ENCODE peak calls at places on chromosomes 5 and 9, in four cellular contexts. One of them, this sample, is unnamed.

GRCh38 chr5:123505633-123506032 is 6.3 kb upstream of the CSNK1G3 start:
- DNase-seq in lower leg skin: no peak
- DNase-seq in RWPE1: no peak
- DNase-seq in breast epithelium: no peak
- DNase-seq in this sample: no peak

GRCh38 chr5:34929720-34930526 is 564 bp downstream of the DNAJC21 start:
- DNase-seq in lower leg skin: peak
- DNase-seq in RWPE1: peak
- DNase-seq in breast epithelium: peak
- DNase-seq in this sample: peak

GRCh38 chr5:137891849-137892248 is 2.6 kb downstream of the PKD2L2 start:
- DNase-seq in RWPE1: no peak
- DNase-seq in lower leg skin: no peak
- DNase-seq in breast epithelium: no peak
- DNase-seq in this sample: no peak

GRCh38 chr9:86359480-86359879 is 5.3 kb upstream of the TUT7 start:
- DNase-seq in breast epithelium: no peak
- DNase-seq in RWPE1: no peak
- DNase-seq in lower leg skin: no peak
- DNase-seq in this sample: no peak

GRCh38 chr5:135571210-135571609 is 7.6 kb downstream of the CXCL14 start:
- DNase-seq in breast epithelium: peak
- DNase-seq in RWPE1: no peak
- DNase-seq in lower leg skin: no peak
- DNase-seq in this sample: no peak

GRCh38 chr9:126347911-126348760 is 21.5 kb downstream of the MVB12B start:
- DNase-seq in breast epithelium: peak
- DNase-seq in lower leg skin: peak
- DNase-seq in RWPE1: no peak
- DNase-seq in this sample: no peak

GRCh38 chr5:133267601-133268000 is 215.8 kb downstream of the HSPA4 start:
- DNase-seq in breast epithelium: no peak
- DNase-seq in lower leg skin: no peak
- DNase-seq in RWPE1: no peak
- DNase-seq in this sample: no peak

GRCh38 chr5:1008451-1009358 is at the start of gene NKD2:
- DNase-seq in breast epithelium: peak
- DNase-seq in RWPE1: peak
- DNase-seq in lower leg skin: peak
- DNase-seq in this sample: peak

GRCh38 chr5:93909356-93909755 is 168.0 kb upstream of the POU5F2 start:
- DNase-seq in RWPE1: no peak
- DNase-seq in lower leg skin: no peak
- DNase-seq in breast epithelium: no peak
- DNase-seq in this sample: no peak

GRCh38 chr5:155631116-155631515 is 617.6 kb downstream of the KIF4B start:
- DNase-seq in lower leg skin: no peak
- DNase-seq in breast epithelium: no peak
- DNase-seq in RWPE1: peak
- DNase-seq in this sample: no peak

GRCh38 chr5:127186657-127187056 is 103.9 kb upstream of the MEGF10 start:
- DNase-seq in RWPE1: peak
- DNase-seq in breast epithelium: no peak
- DNase-seq in lower leg skin: no peak
- DNase-seq in this sample: no peak

GRCh38 chr9:104269374-104269773 is 175.3 kb downstream of the SMC2 start:
- DNase-seq in breast epithelium: no peak
- DNase-seq in lower leg skin: no peak
- DNase-seq in RWPE1: no peak
- DNase-seq in this sample: no peak

GRCh38 chr9:36870960-36871359 is 163.1 kb downstream of the PAX5 start:
- DNase-seq in breast epithelium: no peak
- DNase-seq in RWPE1: no peak
- DNase-seq in lower leg skin: no peak
- DNase-seq in this sample: no peak

GRCh38 chr5:97986069-97986468 is 787.4 kb upstream of the RGMB start:
- DNase-seq in breast epithelium: no peak
- DNase-seq in lower leg skin: no peak
- DNase-seq in RWPE1: peak
- DNase-seq in this sample: no peak

GRCh38 chr5:5492087-5492933 is 69.8 kb downstream of the ICE1 start:
- DNase-seq in breast epithelium: no peak
- DNase-seq in RWPE1: peak
- DNase-seq in lower leg skin: no peak
- DNase-seq in this sample: no peak

GRCh38 chr9:81772144-81772543 is 82.8 kb upstream of the TLE1 start:
- DNase-seq in RWPE1: no peak
- DNase-seq in lower leg skin: no peak
- DNase-seq in breast epithelium: no peak
- DNase-seq in this sample: no peak

GRCh38 chr9:109010676-109011655 is 2.3 kb downstream of the CTNNAL1 start:
- DNase-seq in breast epithelium: no peak
- DNase-seq in RWPE1: peak
- DNase-seq in lower leg skin: no peak
- DNase-seq in this sample: no peak

GRCh38 chr9:35225677-35226076 is 63.9 kb downstream of the UNC13B start:
- DNase-seq in RWPE1: no peak
- DNase-seq in lower leg skin: no peak
- DNase-seq in breast epithelium: no peak
- DNase-seq in this sample: no peak

GRCh38 chr5:172920447-172920849 is 38.8 kb upstream of the RPL26L1 start:
- DNase-seq in RWPE1: peak
- DNase-seq in breast epithelium: no peak
- DNase-seq in lower leg skin: no peak
- DNase-seq in this sample: no peak

GRCh38 chr9:135726138-135726853 is 24.3 kb downstream of the KCNT1 start:
- DNase-seq in RWPE1: no peak
- DNase-seq in breast epithelium: no peak
- DNase-seq in lower leg skin: no peak
- DNase-seq in this sample: no peak
- TF ChIP-seq CTCF in RWPE1: no peak
- TF ChIP-seq CTCF in breast epithelium: no peak
- TF ChIP-seq CTCF in lower leg skin: no peak
- TF ChIP-seq CTCF in this sample: no peak

DNA sequence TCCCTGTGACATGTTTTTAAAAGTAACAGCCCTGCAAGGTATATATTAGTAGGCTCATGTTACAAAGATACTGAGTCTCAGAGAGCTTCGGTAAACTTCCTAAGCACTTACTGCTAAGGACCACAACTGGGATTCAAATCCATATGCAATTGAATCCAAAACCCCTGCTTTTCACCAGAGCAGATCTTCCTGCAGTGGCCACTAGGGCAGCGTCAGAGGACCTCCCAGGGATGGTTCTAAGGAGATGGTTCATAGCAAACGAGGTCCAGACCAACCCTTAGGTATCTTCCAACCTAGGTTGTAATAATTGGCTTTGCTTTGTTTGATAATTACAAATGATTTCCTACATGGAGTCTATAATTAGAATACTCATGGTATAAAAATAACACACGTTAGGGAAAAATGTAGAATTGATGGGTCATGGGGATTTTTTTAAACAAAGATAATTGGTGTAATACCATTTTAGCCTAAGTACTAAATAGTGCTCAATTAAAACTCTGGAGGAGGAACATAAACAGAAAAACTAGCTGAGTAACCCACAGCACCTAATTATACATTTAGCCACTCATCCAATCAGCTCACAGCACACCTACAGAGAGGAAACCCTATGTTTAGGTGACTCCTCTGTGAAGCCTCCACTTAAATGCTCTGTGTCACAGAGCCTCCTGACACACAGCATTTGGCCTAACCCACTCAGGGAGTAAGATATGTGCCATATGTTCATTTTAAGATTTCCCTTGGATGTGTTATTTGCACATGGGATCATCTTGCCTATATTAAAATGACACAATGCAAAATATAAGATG is 10.0 kb upstream of the CAST start:
- DNase-seq in lower leg skin: no peak
- DNase-seq in breast epithelium: no peak
- DNase-seq in RWPE1: no peak
- DNase-seq in this sample: no peak
- TF ChIP-seq CTCF in lower leg skin: no peak
- TF ChIP-seq CTCF in breast epithelium: no peak
- TF ChIP-seq CTCF in RWPE1: no peak
- TF ChIP-seq CTCF in this sample: no peak

GRCh38 chr9:6047020-6047419 is 31.6 kb upstream of the RANBP6 start:
- DNase-seq in lower leg skin: no peak
- DNase-seq in RWPE1: no peak
- DNase-seq in breast epithelium: no peak
- DNase-seq in this sample: no peak

GRCh38 chr9:6048039-6048438 is 32.6 kb upstream of the RANBP6 start:
- DNase-seq in lower leg skin: no peak
- DNase-seq in RWPE1: no peak
- DNase-seq in breast epithelium: no peak
- DNase-seq in this sample: no peak

GRCh38 chr9:6052520-6052919 is 37.1 kb upstream of the RANBP6 start:
- DNase-seq in lower leg skin: no peak
- DNase-seq in breast epithelium: no peak
- DNase-seq in RWPE1: peak
- DNase-seq in this sample: no peak

GRCh38 chr9:6051511-6051950 is 36.1 kb upstream of the RANBP6 start:
- DNase-seq in lower leg skin: no peak
- DNase-seq in breast epithelium: no peak
- DNase-seq in RWPE1: no peak
- DNase-seq in this sample: no peak

DNA sequence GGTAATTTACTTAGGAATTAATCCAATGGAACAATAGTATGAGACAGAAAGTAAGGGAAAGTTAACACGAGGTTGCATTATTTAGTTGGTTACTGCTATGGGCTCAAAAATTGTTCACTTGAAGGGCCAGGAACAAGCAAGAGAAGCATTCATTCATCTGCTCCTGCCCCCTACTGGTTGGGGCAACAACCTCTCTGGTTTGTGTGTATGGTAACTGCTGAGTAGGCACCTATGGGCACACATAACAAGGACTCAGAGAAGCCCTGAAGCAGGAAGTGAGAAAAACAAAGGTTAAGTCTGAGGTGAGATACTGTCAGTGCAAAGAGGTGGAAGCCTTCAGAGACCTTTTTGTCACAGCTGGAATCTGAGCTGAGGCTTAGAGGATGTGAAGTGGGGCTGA is 34.4 kb upstream of the RANBP6 start:
- DNase-seq in lower leg skin: no peak
- DNase-seq in breast epithelium: no peak
- DNase-seq in RWPE1: no peak
- DNase-seq in this sample: no peak
- TF ChIP-seq CTCF in lower leg skin: no peak
- TF ChIP-seq CTCF in breast epithelium: no peak
- TF ChIP-seq CTCF in RWPE1: no peak
- TF ChIP-seq CTCF in this sample: peak

GRCh38 chr5:142059304-142059940 is 46.6 kb upstream of the GNPDA1 start:
- DNase-seq in lower leg skin: peak
- DNase-seq in breast epithelium: no peak
- DNase-seq in RWPE1: no peak
- DNase-seq in this sample: no peak
- TF ChIP-seq CTCF in lower leg skin: no peak
- TF ChIP-seq CTCF in breast epithelium: no peak
- TF ChIP-seq CTCF in RWPE1: no peak
- TF ChIP-seq CTCF in this sample: no peak

DNA sequence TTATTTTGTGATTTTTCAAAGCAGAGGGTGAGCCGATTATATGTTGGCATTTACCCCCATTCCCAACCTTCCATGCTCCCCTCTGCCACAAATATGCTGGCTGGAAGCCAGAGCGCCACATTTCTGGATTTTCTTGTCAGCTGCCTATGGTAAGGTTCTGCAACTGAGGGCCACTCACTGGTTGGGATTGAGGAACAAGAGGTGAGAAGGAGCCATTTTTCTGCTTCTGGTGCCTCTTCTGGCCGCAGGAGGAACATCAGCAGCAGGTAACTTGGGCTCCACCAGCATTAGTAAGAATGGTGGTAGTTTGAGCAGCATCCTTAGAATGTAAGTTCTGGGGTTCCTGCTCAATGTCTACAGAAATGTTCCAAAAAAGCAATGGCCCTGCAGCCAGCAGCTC is 159.5 kb upstream of the MAST4 start:
- DNase-seq in breast epithelium: no peak
- DNase-seq in RWPE1: peak
- DNase-seq in lower leg skin: no peak
- DNase-seq in this sample: no peak
- TF ChIP-seq CTCF in breast epithelium: no peak
- TF ChIP-seq CTCF in RWPE1: no peak
- TF ChIP-seq CTCF in lower leg skin: no peak
- TF ChIP-seq CTCF in this sample: no peak